ENCODE peak calls at places on chromosomes 11 and 22, in six cellular contexts. One of them, this sample, is unnamed.

GRCh38 chr22:46681010-46681409 is 57.0 kb downstream of the CERK start:
- DNase-seq in midbrain: no peak
- DNase-seq in occipital lobe: no peak
- DNase-seq in stimulated activated CD4-positive, alpha-beta T cell treated with anti-CD3 and anti-CD28 coated beads, Interleukin-12 subunit alpha, Interleukin-12 subunit beta, amount 100 ng/mL, for 24 hours: no peak
- DNase-seq in adrenal gland: no peak
- DNase-seq in neural crest cell: no peak
- DNase-seq in this sample: peak; percentile 48

GRCh38 chr22:28208036-28208435 is 289.0 kb upstream of the PITPNB start:
- DNase-seq in midbrain: no peak
- DNase-seq in occipital lobe: no peak
- DNase-seq in stimulated activated CD4-positive, alpha-beta T cell treated with anti-CD3 and anti-CD28 coated beads, Interleukin-12 subunit alpha, Interleukin-12 subunit beta, amount 100 ng/mL, for 24 hours: no peak
- DNase-seq in adrenal gland: no peak
- DNase-seq in neural crest cell: no peak
- DNase-seq in this sample: no peak

GRCh38 chr11:96111308-96111707 is 187.4 kb upstream of the MTMR2 start:
- DNase-seq in midbrain: no peak
- DNase-seq in occipital lobe: no peak
- DNase-seq in stimulated activated CD4-positive, alpha-beta T cell treated with anti-CD3 and anti-CD28 coated beads, Interleukin-12 subunit alpha, Interleukin-12 subunit beta, amount 100 ng/mL, for 24 hours: no peak
- DNase-seq in adrenal gland: no peak
- DNase-seq in neural crest cell: no peak
- DNase-seq in this sample: peak; percentile 54

GRCh38 chr11:9765320-9766101 is 101.6 kb downstream of the SWAP70 start:
- DNase-seq in midbrain: no peak
- DNase-seq in occipital lobe: no peak
- DNase-seq in stimulated activated CD4-positive, alpha-beta T cell treated with anti-CD3 and anti-CD28 coated beads, Interleukin-12 subunit alpha, Interleukin-12 subunit beta, amount 100 ng/mL, for 24 hours: no peak
- DNase-seq in adrenal gland: peak; percentile 41
- DNase-seq in neural crest cell: no peak
- DNase-seq in this sample: peak; percentile 97

GRCh38 chr22:42300286-42301071 is 30.0 kb upstream of the TCF20 start:
- DNase-seq in midbrain: no peak
- DNase-seq in occipital lobe: no peak
- DNase-seq in stimulated activated CD4-positive, alpha-beta T cell treated with anti-CD3 and anti-CD28 coated beads, Interleukin-12 subunit alpha, Interleukin-12 subunit beta, amount 100 ng/mL, for 24 hours: no peak
- DNase-seq in adrenal gland: no peak
- DNase-seq in neural crest cell: no peak
- DNase-seq in this sample: peak; percentile 49

GRCh38 chr11:118592616-118593367 is 14.6 kb upstream of the PHLDB1 start:
- DNase-seq in midbrain: no peak
- DNase-seq in occipital lobe: no peak
- DNase-seq in stimulated activated CD4-positive, alpha-beta T cell treated with anti-CD3 and anti-CD28 coated beads, Interleukin-12 subunit alpha, Interleukin-12 subunit beta, amount 100 ng/mL, for 24 hours: no peak
- DNase-seq in adrenal gland: no peak
- DNase-seq in neural crest cell: no peak
- DNase-seq in this sample: no peak

GRCh38 chr11:82999232-82999631 is 72.5 kb downstream of the RAB30 start:
- DNase-seq in midbrain: no peak
- DNase-seq in occipital lobe: no peak
- DNase-seq in stimulated activated CD4-positive, alpha-beta T cell treated with anti-CD3 and anti-CD28 coated beads, Interleukin-12 subunit alpha, Interleukin-12 subunit beta, amount 100 ng/mL, for 24 hours: no peak
- DNase-seq in adrenal gland: no peak
- DNase-seq in neural crest cell: no peak
- DNase-seq in this sample: no peak

GRCh38 chr11:125069008-125069407 is 5.9 kb downstream of the SLC37A2 start:
- DNase-seq in midbrain: no peak
- DNase-seq in occipital lobe: no peak
- DNase-seq in stimulated activated CD4-positive, alpha-beta T cell treated with anti-CD3 and anti-CD28 coated beads, Interleukin-12 subunit alpha, Interleukin-12 subunit beta, amount 100 ng/mL, for 24 hours: no peak
- DNase-seq in adrenal gland: peak; percentile 47
- DNase-seq in neural crest cell: no peak
- DNase-seq in this sample: no peak

GRCh38 chr11:46352063-46352841 is 5.0 kb downstream of the DGKZ start:
- DNase-seq in midbrain: peak; percentile 36
- DNase-seq in occipital lobe: peak; percentile 51
- DNase-seq in stimulated activated CD4-positive, alpha-beta T cell treated with anti-CD3 and anti-CD28 coated beads, Interleukin-12 subunit alpha, Interleukin-12 subunit beta, amount 100 ng/mL, for 24 hours: no peak
- DNase-seq in adrenal gland: peak; percentile 76
- DNase-seq in neural crest cell: peak; percentile 72
- DNase-seq in this sample: peak; percentile 82

GRCh38 chr22:33270596-33270995 is 212.4 kb upstream of the SYN3 start:
- DNase-seq in midbrain: no peak
- DNase-seq in occipital lobe: no peak
- DNase-seq in stimulated activated CD4-positive, alpha-beta T cell treated with anti-CD3 and anti-CD28 coated beads, Interleukin-12 subunit alpha, Interleukin-12 subunit beta, amount 100 ng/mL, for 24 hours: no peak
- DNase-seq in adrenal gland: no peak
- DNase-seq in neural crest cell: no peak
- DNase-seq in this sample: no peak

GRCh38 chr11:79050784-79051183 is 390.0 kb downstream of the TENM4 start:
- DNase-seq in midbrain: no peak
- DNase-seq in occipital lobe: no peak
- DNase-seq in stimulated activated CD4-positive, alpha-beta T cell treated with anti-CD3 and anti-CD28 coated beads, Interleukin-12 subunit alpha, Interleukin-12 subunit beta, amount 100 ng/mL, for 24 hours: no peak
- DNase-seq in adrenal gland: no peak
- DNase-seq in neural crest cell: no peak
- DNase-seq in this sample: no peak

GRCh38 chr11:75339685-75340409 is 11.6 kb downstream of the ARRB1 start:
- DNase-seq in midbrain: no peak
- DNase-seq in occipital lobe: no peak
- DNase-seq in stimulated activated CD4-positive, alpha-beta T cell treated with anti-CD3 and anti-CD28 coated beads, Interleukin-12 subunit alpha, Interleukin-12 subunit beta, amount 100 ng/mL, for 24 hours: no peak
- DNase-seq in adrenal gland: no peak
- DNase-seq in neural crest cell: no peak
- DNase-seq in this sample: peak; percentile 69

GRCh38 chr11:118290923-118291322 is 13.6 kb upstream of the CD3E start:
- DNase-seq in midbrain: peak; percentile 7
- DNase-seq in occipital lobe: no peak
- DNase-seq in stimulated activated CD4-positive, alpha-beta T cell treated with anti-CD3 and anti-CD28 coated beads, Interleukin-12 subunit alpha, Interleukin-12 subunit beta, amount 100 ng/mL, for 24 hours: no peak
- DNase-seq in adrenal gland: peak; percentile 25
- DNase-seq in neural crest cell: no peak
- DNase-seq in this sample: peak; percentile 59

GRCh38 chr11:117807482-117808272 is 10.7 kb upstream of the DSCAML1 start:
- DNase-seq in midbrain: peak; percentile 74
- DNase-seq in occipital lobe: peak; percentile 40
- DNase-seq in stimulated activated CD4-positive, alpha-beta T cell treated with anti-CD3 and anti-CD28 coated beads, Interleukin-12 subunit alpha, Interleukin-12 subunit beta, amount 100 ng/mL, for 24 hours: peak; percentile 52
- DNase-seq in adrenal gland: peak; percentile 90
- DNase-seq in neural crest cell: peak; percentile 82
- DNase-seq in this sample: peak; percentile 65

GRCh38 chr22:45905924-45906865 is 70.8 kb downstream of the WNT7B start:
- DNase-seq in midbrain: no peak
- DNase-seq in occipital lobe: no peak
- DNase-seq in stimulated activated CD4-positive, alpha-beta T cell treated with anti-CD3 and anti-CD28 coated beads, Interleukin-12 subunit alpha, Interleukin-12 subunit beta, amount 100 ng/mL, for 24 hours: no peak
- DNase-seq in adrenal gland: no peak
- DNase-seq in neural crest cell: no peak
- DNase-seq in this sample: no peak

GRCh38 chr11:115916596-115916995 is 412.4 kb upstream of the CADM1 start:
- DNase-seq in midbrain: no peak
- DNase-seq in occipital lobe: no peak
- DNase-seq in stimulated activated CD4-positive, alpha-beta T cell treated with anti-CD3 and anti-CD28 coated beads, Interleukin-12 subunit alpha, Interleukin-12 subunit beta, amount 100 ng/mL, for 24 hours: no peak
- DNase-seq in adrenal gland: no peak
- DNase-seq in neural crest cell: no peak
- DNase-seq in this sample: no peak

GRCh38 chr11:123856444-123856843 is 29.0 kb downstream of the TMEM225 start:
- DNase-seq in midbrain: no peak
- DNase-seq in occipital lobe: no peak
- DNase-seq in stimulated activated CD4-positive, alpha-beta T cell treated with anti-CD3 and anti-CD28 coated beads, Interleukin-12 subunit alpha, Interleukin-12 subunit beta, amount 100 ng/mL, for 24 hours: no peak
- DNase-seq in adrenal gland: no peak
- DNase-seq in neural crest cell: no peak
- DNase-seq in this sample: no peak

This sample was measured in mesendoderm.